ENCODE peak calls at places on chromosomes 12 and 14, in nine cellular contexts. J is frontal cortex; O is LoVo; G is mesothelial cell of epicardium; Z is T1000; I is ELF-1; P is PC-3; R is activated T-cell treated with anti-CD3 and anti-CD28 coated beads, Interleukin-2, amount 50 U/mL, for 48 hours; Y is NCI-H460. Q is an unnamed sample.

GRCh38 chr14:78074546-78074945 is 95.6 kb upstream of the NRXN3 start:
- DNase-seq in I (no peak), Z (no peak), Y (no peak), O (no peak), P (no peak), J (no peak), G (no peak), R (no peak), Q (no peak)

GRCh38 chr12:49643135-49643534 is 19.8 kb downstream of the PRPF40B start:
- DNase-seq in Z (no peak), I (no peak), R (no peak), P (no peak), J (no peak), G (no peak), Y (no peak), O (no peak), Q (no peak)

GRCh38 chr12:21220266-21220665 is 89.3 kb downstream of the SLCO1B1 start:
- DNase-seq in Z (no peak), G (no peak), R (no peak), I (no peak), O (no peak), J (no peak), P (no peak), Y (no peak), Q (no peak)

GRCh38 chr12:89655851-89656250 is 52.8 kb downstream of the ATP2B1 start:
- DNase-seq in R (no peak), Z (no peak), J (no peak), P (no peak), O (no peak), Y (no peak), G (no peak), I (no peak), Q (no peak)

GRCh38 chr12:23236056-23236455 is 611.1 kb downstream of the ETNK1 start:
- DNase-seq in G (no peak), J (no peak), P (no peak), I (no peak), Y (no peak), Z (no peak), R (no peak), O (no peak), Q (no peak)

GRCh38 chr14:67736771-67737170 is 35.1 kb downstream of the RDH12 start:
- DNase-seq in G (no peak), J (no peak), I (no peak), R (no peak), P (no peak), Y (no peak), Z (no peak), O (no peak), Q (no peak)

GRCh38 chr14:61080591-61081010 is 99.6 kb downstream of the SLC38A6 start:
- DNase-seq in O (no peak), P (no peak), G (no peak), R (no peak), I (peak), J (no peak), Y (no peak), Z (no peak), Q (no peak)

GRCh38 chr12:49344486-49345047 is 2.1 kb upstream of the DNAJC22 start:
- DNase-seq in R (no peak), I (no peak), G (no peak), Y (no peak), Z (no peak), J (no peak), O (no peak), P (no peak), Q (peak)

GRCh38 chr12:109718390-109718789 is 4.8 kb downstream of the FAM222A start:
- DNase-seq in I (peak), J (peak), P (no peak), Z (no peak), Y (no peak), O (no peak), G (no peak), R (no peak), Q (no peak)

GRCh38 chr12:8609061-8609570 is 3.5 kb downstream of the AICDA start:
- DNase-seq in J (peak), P (peak), O (peak), I (no peak), Y (peak), R (no peak), Z (no peak), G (no peak), Q (peak)

Q was measured in DMS53.